ENCODE peak calls at places on chromosome 17, in nine cellular contexts. U is uterus; N is CD8-positive, alpha-beta memory T cell; M is effector memory CD4-positive, alpha-beta T cell; O is H1; W is neural progenitor cell; K is tibial nerve; H is thoracic aorta; D is sigmoid colon. B is an unnamed sample.

GRCh38 chr17:9860851-9861250 is 35.1 kb downstream of the GLP2R start:
- DNase-seq in O (no peak), H (no peak), W (no peak), U (no peak), M (no peak), K (no peak), D (no peak), N (no peak), B (no peak)

GRCh38 chr17:81867952-81868673 is 3.0 kb downstream of the ARHGDIA start:
- DNase-seq in H (no peak), D (no peak), K (no peak), O (no peak), U (no peak), W (no peak), N (no peak), M (no peak), B (no peak)

GRCh38 chr17:77890771-77891170 is 67.7 kb upstream of the TNRC6C start:
- DNase-seq in D (peak; percentile 42), M (no peak), K (no peak), N (peak; percentile 30), O (no peak), U (no peak), H (no peak), W (no peak), B (no peak)

GRCh38 chr17:55053855-55054254 is 85.3 kb downstream of the STXBP4 start:
- DNase-seq in H (no peak), U (no peak), W (no peak), D (no peak), K (no peak), M (no peak), O (no peak), N (no peak), B (no peak)

GRCh38 chr17:82267575-82268379 is 5.7 kb downstream of the CSNK1D start:
- DNase-seq in U (peak; percentile 90), N (no peak), W (no peak), O (no peak), D (peak; percentile 98), H (peak; percentile 87), K (peak; percentile 89), M (peak; percentile 21), B (peak; percentile 84)

GRCh38 chr17:82734987-82735866 is at the start of gene FN3K:
- DNase-seq in H (no peak), U (peak; percentile 68), M (no peak), W (peak; percentile 91), K (peak; percentile 31), D (peak; percentile 92), N (no peak), O (no peak), B (no peak)

GRCh38 chr17:39401412-39402278 is at the start of gene FBXL20:
- DNase-seq in H (peak; percentile 78), W (peak; percentile 97), D (peak; percentile 96), U (peak; percentile 94), M (peak; percentile 89), O (peak; percentile 62), K (peak; percentile 94), N (peak; percentile 96), B (peak; percentile 88)

GRCh38 chr17:17812211-17813054 is 24.4 kb downstream of the SREBF1 start:
- DNase-seq in U (peak; percentile 88), K (peak; percentile 85), W (peak; percentile 83), H (no peak), O (no peak), D (peak; percentile 89), N (peak; percentile 75), M (peak; percentile 32), B (peak; percentile 77)

GRCh38 chr17:72116692-72117469 is 3.9 kb upstream of the SOX9 start:
- DNase-seq in W (peak; percentile 48), U (no peak), N (no peak), D (no peak), M (no peak), K (no peak), H (no peak), O (no peak), B (no peak)

GRCh38 chr17:72119280-72119962 is 1.4 kb upstream of the SOX9 start:
- DNase-seq in O (no peak), H (no peak), N (no peak), U (no peak), K (no peak), D (no peak), M (no peak), W (no peak), B (no peak)

GRCh38 chr17:72117470-72117747 is 3.4 kb upstream of the SOX9 start:
- DNase-seq in K (no peak), W (no peak), O (no peak), D (no peak), U (no peak), N (no peak), M (no peak), H (no peak), B (no peak)

GRCh38 chr17:72118588-72119279 is 2.1 kb upstream of the SOX9 start:
- DNase-seq in D (peak; percentile 78), O (no peak), W (peak; percentile 84), M (no peak), N (no peak), K (peak; percentile 61), U (peak; percentile 35), H (no peak), B (peak; percentile 91)

GRCh38 chr17:72117748-72118587 is 2.9 kb upstream of the SOX9 start:
- DNase-seq in O (no peak), W (peak; percentile 67), H (no peak), D (no peak), U (no peak), M (no peak), K (no peak), N (no peak), B (no peak)
- H3K4me3 ChIP-seq in O (peak overlapping the region; percentile 55), W (peak overlapping the region; percentile 43), H (peak overlapping the region; percentile 50), D (peak overlapping the region; percentile 39), U (no peak overlapping the region), M (no peak overlapping the region), K (peak overlapping the region; percentile 41), N (no peak overlapping the region), B (no peak overlapping the region)

GRCh38 chr17:80520810-80521209 is 23.8 kb upstream of the RPTOR start:
- DNase-seq in N (no peak), O (no peak), U (no peak), H (no peak), K (no peak), W (no peak), D (no peak), M (no peak), B (no peak)

GRCh38 chr17:80526116-80526910 is 18.3 kb upstream of the RPTOR start:
- DNase-seq in O (no peak), D (no peak), U (no peak), N (no peak), M (no peak), K (no peak), H (no peak), W (no peak), B (no peak)

GRCh38 chr17:80524150-80524712 is 20.4 kb upstream of the RPTOR start:
- DNase-seq in W (no peak), D (no peak), K (no peak), U (no peak), N (no peak), M (no peak), H (no peak), O (no peak), B (no peak)

GRCh38 chr17:80527016-80527645 is 17.5 kb upstream of the RPTOR start:
- DNase-seq in D (no peak), W (no peak), U (no peak), O (no peak), N (no peak), H (no peak), K (no peak), M (no peak), B (no peak)

GRCh38 chr17:80523054-80523744 is 21.4 kb upstream of the RPTOR start:
- DNase-seq in W (no peak), O (no peak), U (no peak), D (no peak), N (no peak), K (no peak), M (no peak), H (no peak), B (no peak)
- H3K27ac ChIP-seq in W (no peak overlapping the region), O (no peak overlapping the region), U (no peak overlapping the region), D (no peak overlapping the region), N (no peak overlapping the region), K (no peak overlapping the region), M (no peak overlapping the region), H (no peak overlapping the region), B (no peak overlapping the region)

GRCh38 chr17:74606050-74606449 is 14.0 kb upstream of the CD300LD start:
- DNase-seq in K (no peak), U (no peak), W (no peak), D (no peak), M (no peak), H (no peak), O (no peak), N (no peak), B (no peak)

GRCh38 chr17:74604200-74604599 is 12.1 kb upstream of the CD300LD start:
- DNase-seq in W (no peak), M (no peak), O (no peak), U (no peak), H (no peak), D (no peak), K (no peak), N (no peak), B (no peak)

GRCh38 chr17:74604748-74605147 is 12.7 kb upstream of the CD300LD start:
- DNase-seq in K (no peak), H (no peak), O (no peak), W (no peak), N (no peak), D (no peak), U (no peak), M (no peak), B (no peak)

GRCh38 chr17:74603746-74604145 is 11.7 kb upstream of the CD300LD start:
- DNase-seq in O (no peak), K (no peak), M (no peak), U (no peak), H (no peak), N (no peak), W (peak; percentile 19), D (no peak), B (no peak)

GRCh38 chr17:74605361-74605760 is 13.3 kb upstream of the CD300LD start:
- DNase-seq in H (no peak), W (no peak), K (peak; percentile 35), M (no peak), O (no peak), D (peak; percentile 94), U (peak; percentile 46), N (no peak), B (no peak)
- H3K27me3 ChIP-seq in H (no peaks in the 10 kb centered on the region), W (peaks cover 26% of the 10 kb centered on the region), K (peaks cover 5% of the 10 kb centered on the region), M (no peaks in the 10 kb centered on the region), O (peaks cover 3% of the 10 kb centered on the region), D (no peaks in the 10 kb centered on the region), U (no peaks in the 10 kb centered on the region), N (peaks cover 1% of the 10 kb centered on the region), B (peaks cover 21% of the 10 kb centered on the region)

GRCh38 chr17:29620271-29620670 is 2.4 kb downstream of the CORO6 start:
- DNase-seq in K (no peak), O (no peak), U (no peak), D (peak; percentile 48), N (no peak), W (no peak), H (no peak), M (no peak), B (peak; percentile 49)

GRCh38 chr17:29620779-29621500 is 1.8 kb downstream of the CORO6 start:
- DNase-seq in K (no peak), N (no peak), D (peak; percentile 57), U (no peak), O (no peak), W (no peak), M (no peak), H (no peak), B (no peak)

GRCh38 chr17:29623283-29623647 is 553 bp upstream of the CORO6 start:
- DNase-seq in M (no peak), K (no peak), H (no peak), D (no peak), N (no peak), O (no peak), U (no peak), W (no peak), B (no peak)

GRCh38 chr17:29622337-29623282 is at the start of gene CORO6:
- DNase-seq in H (no peak), D (peak; percentile 83), N (peak; percentile 77), K (peak; percentile 60), U (peak; percentile 65), M (peak; percentile 50), W (peak; percentile 92), O (no peak), B (peak; percentile 93)

GRCh38 chr17:29621751-29622194 is 939 bp downstream of the CORO6 start:
- DNase-seq in M (no peak), K (no peak), W (no peak), H (no peak), D (peak; percentile 63), U (no peak), N (no peak), O (no peak), B (peak; percentile 56)
- H3K4me3 ChIP-seq in M (peak overlapping the region; percentile 79), K (peak overlapping the region; percentile 77), W (peak overlapping the region; percentile 75), H (peak overlapping the region; percentile 91), D (peak overlapping the region; percentile 76), U (peak overlapping the region; percentile 56), N (no peak overlapping the region), O (no peak overlapping the region), B (peak overlapping the region; percentile 84)